ENCODE peak calls at places on chromosomes 3 and 15, in four cellular contexts. One of them, this sample, is unnamed.

GRCh38 chr3:195095704-195096036 is 175.3 kb downstream of the XXYLT1 start:
- DNase-seq in mammary epithelial cell: peak
- DNase-seq in CD8-positive, alpha-beta memory T cell: peak
- DNase-seq in astrocyte of the spinal cord: peak
- DNase-seq in this sample: no peak

GRCh38 chr3:160869825-160870224 is 113.8 kb downstream of the PPM1L start:
- DNase-seq in mammary epithelial cell: peak
- DNase-seq in CD8-positive, alpha-beta memory T cell: no peak
- DNase-seq in astrocyte of the spinal cord: no peak
- DNase-seq in this sample: peak

GRCh38 chr15:31975446-31976229 is 54.7 kb upstream of the CHRNA7 start:
- DNase-seq in mammary epithelial cell: no peak
- DNase-seq in CD8-positive, alpha-beta memory T cell: no peak
- DNase-seq in astrocyte of the spinal cord: no peak
- DNase-seq in this sample: no peak

GRCh38 chr3:159762981-159763465 is 225.6 kb upstream of the IL12A start:
- DNase-seq in mammary epithelial cell: peak
- DNase-seq in CD8-positive, alpha-beta memory T cell: no peak
- DNase-seq in astrocyte of the spinal cord: peak
- DNase-seq in this sample: peak

GRCh38 chr3:69426291-69426690 is 40.4 kb upstream of the FRMD4B start:
- DNase-seq in mammary epithelial cell: no peak
- DNase-seq in CD8-positive, alpha-beta memory T cell: no peak
- DNase-seq in astrocyte of the spinal cord: no peak
- DNase-seq in this sample: no peak

GRCh38 chr15:40578892-40579291 is 9.8 kb downstream of the RPUSD2 start:
- DNase-seq in mammary epithelial cell: no peak
- DNase-seq in CD8-positive, alpha-beta memory T cell: no peak
- DNase-seq in astrocyte of the spinal cord: no peak
- DNase-seq in this sample: no peak

GRCh38 chr3:119637679-119638525 is 22.5 kb downstream of the POPDC2 start:
- DNase-seq in mammary epithelial cell: peak
- DNase-seq in CD8-positive, alpha-beta memory T cell: no peak
- DNase-seq in astrocyte of the spinal cord: peak
- DNase-seq in this sample: peak

GRCh38 chr3:117101697-117102096 is 392.1 kb downstream of the TUSC7 start:
- DNase-seq in mammary epithelial cell: no peak
- DNase-seq in CD8-positive, alpha-beta memory T cell: no peak
- DNase-seq in astrocyte of the spinal cord: no peak
- DNase-seq in this sample: no peak

GRCh38 chr15:56815247-56815646 is 81.9 kb upstream of the ZNF280D start:
- DNase-seq in mammary epithelial cell: peak
- DNase-seq in CD8-positive, alpha-beta memory T cell: no peak
- DNase-seq in astrocyte of the spinal cord: no peak
- DNase-seq in this sample: no peak

GRCh38 chr15:61003683-61004299 is 225.3 kb downstream of the RORA start:
- DNase-seq in mammary epithelial cell: no peak
- DNase-seq in CD8-positive, alpha-beta memory T cell: no peak
- DNase-seq in astrocyte of the spinal cord: no peak
- DNase-seq in this sample: no peak

GRCh38 chr3:168581718-168582332 is 486.1 kb upstream of the GOLIM4 start:
- DNase-seq in mammary epithelial cell: no peak
- DNase-seq in CD8-positive, alpha-beta memory T cell: no peak
- DNase-seq in astrocyte of the spinal cord: no peak
- DNase-seq in this sample: no peak

GRCh38 chr15:68335251-68335650 is 57.7 kb downstream of the FEM1B start:
- DNase-seq in mammary epithelial cell: peak
- DNase-seq in CD8-positive, alpha-beta memory T cell: no peak
- DNase-seq in astrocyte of the spinal cord: no peak
- DNase-seq in this sample: no peak

GRCh38 chr3:38543602-38544001 is 47.5 kb downstream of the EXOG start:
- DNase-seq in mammary epithelial cell: no peak
- DNase-seq in CD8-positive, alpha-beta memory T cell: no peak
- DNase-seq in astrocyte of the spinal cord: no peak
- DNase-seq in this sample: peak

GRCh38 chr3:11329779-11330178 is 57.6 kb downstream of the ATG7 start:
- DNase-seq in mammary epithelial cell: no peak
- DNase-seq in CD8-positive, alpha-beta memory T cell: no peak
- DNase-seq in astrocyte of the spinal cord: no peak
- DNase-seq in this sample: no peak

GRCh38 chr3:30751610-30752299 is 142.7 kb downstream of the GADL1 start:
- DNase-seq in mammary epithelial cell: peak
- DNase-seq in CD8-positive, alpha-beta memory T cell: peak
- DNase-seq in astrocyte of the spinal cord: peak
- DNase-seq in this sample: no peak

GRCh38 chr3:24018784-24019570 is 73.9 kb downstream of the NR1D2 start:
- DNase-seq in mammary epithelial cell: peak
- DNase-seq in CD8-positive, alpha-beta memory T cell: no peak
- DNase-seq in astrocyte of the spinal cord: no peak
- DNase-seq in this sample: no peak

GRCh38 chr3:156727519-156728205 is 53.3 kb downstream of the TIPARP start:
- DNase-seq in mammary epithelial cell: no peak
- DNase-seq in CD8-positive, alpha-beta memory T cell: no peak
- DNase-seq in astrocyte of the spinal cord: no peak
- DNase-seq in this sample: no peak

GRCh38 chr3:193945126-193945525 is 190.8 kb upstream of the HES1 start:
- DNase-seq in mammary epithelial cell: no peak
- DNase-seq in CD8-positive, alpha-beta memory T cell: no peak
- DNase-seq in astrocyte of the spinal cord: no peak
- DNase-seq in this sample: no peak

GRCh38 chr3:183098538-183099025 is 714 bp downstream of the MCCC1 start:
- DNase-seq in mammary epithelial cell: peak
- DNase-seq in CD8-positive, alpha-beta memory T cell: no peak
- DNase-seq in astrocyte of the spinal cord: no peak
- DNase-seq in this sample: no peak

GRCh38 chr15:29143293-29143692 is 126.3 kb downstream of the NSMCE3 start:
- DNase-seq in mammary epithelial cell: no peak
- DNase-seq in CD8-positive, alpha-beta memory T cell: no peak
- DNase-seq in astrocyte of the spinal cord: no peak
- DNase-seq in this sample: no peak

GRCh38 chr15:39310633-39311032 is 270.2 kb upstream of the THBS1 start:
- DNase-seq in mammary epithelial cell: peak
- DNase-seq in CD8-positive, alpha-beta memory T cell: no peak
- DNase-seq in astrocyte of the spinal cord: no peak
- DNase-seq in this sample: no peak

GRCh38 chr3:156553705-156554356 is 1.1 kb downstream of the SSR3 start:
- DNase-seq in mammary epithelial cell: peak
- DNase-seq in CD8-positive, alpha-beta memory T cell: no peak
- DNase-seq in astrocyte of the spinal cord: peak
- DNase-seq in this sample: no peak

GRCh38 chr3:11556851-11557644 is 86.7 kb downstream of the VGLL4 start:
- DNase-seq in mammary epithelial cell: no peak
- DNase-seq in CD8-positive, alpha-beta memory T cell: peak
- DNase-seq in astrocyte of the spinal cord: peak
- DNase-seq in this sample: peak

GRCh38 chr3:14144423-14145075 is 19.7 kb downstream of the TMEM43 start:
- DNase-seq in mammary epithelial cell: peak
- DNase-seq in CD8-positive, alpha-beta memory T cell: peak
- DNase-seq in astrocyte of the spinal cord: peak
- DNase-seq in this sample: peak

GRCh38 chr15:80970658-80971057 is 19.0 kb downstream of the MESD start:
- DNase-seq in mammary epithelial cell: peak
- DNase-seq in CD8-positive, alpha-beta memory T cell: no peak
- DNase-seq in astrocyte of the spinal cord: no peak
- DNase-seq in this sample: no peak

GRCh38 chr3:194109192-194109863 is 26.6 kb upstream of the HES1 start:
- DNase-seq in mammary epithelial cell: no peak
- DNase-seq in CD8-positive, alpha-beta memory T cell: no peak
- DNase-seq in astrocyte of the spinal cord: no peak
- DNase-seq in this sample: no peak

GRCh38 chr3:133883657-133884546 is 11.8 kb downstream of the RAB6B start:
- DNase-seq in mammary epithelial cell: no peak
- DNase-seq in CD8-positive, alpha-beta memory T cell: no peak
- DNase-seq in astrocyte of the spinal cord: no peak
- DNase-seq in this sample: no peak

GRCh38 chr3:146638718-146639117 is 33.6 kb upstream of the PLSCR5 start:
- DNase-seq in mammary epithelial cell: no peak
- DNase-seq in CD8-positive, alpha-beta memory T cell: no peak
- DNase-seq in astrocyte of the spinal cord: no peak
- DNase-seq in this sample: no peak

GRCh38 chr3:55746808-55747413 is 259.8 kb upstream of the WNT5A start:
- DNase-seq in mammary epithelial cell: no peak
- DNase-seq in CD8-positive, alpha-beta memory T cell: no peak
- DNase-seq in astrocyte of the spinal cord: peak
- DNase-seq in this sample: no peak

GRCh38 chr3:32438596-32439344 is 47.1 kb downstream of the CMTM7 start:
- DNase-seq in mammary epithelial cell: no peak
- DNase-seq in CD8-positive, alpha-beta memory T cell: no peak
- DNase-seq in astrocyte of the spinal cord: no peak
- DNase-seq in this sample: no peak
- H3K4me3 ChIP-seq in mammary epithelial cell: no peak
- H3K4me3 ChIP-seq in CD8-positive, alpha-beta memory T cell: no peak
- H3K4me3 ChIP-seq in astrocyte of the spinal cord: no peak
- H3K4me3 ChIP-seq in this sample: no peak

GRCh38 chr15:62895905-62896316 is 146.6 kb upstream of the TPM1 start:
- DNase-seq in mammary epithelial cell: peak
- DNase-seq in CD8-positive, alpha-beta memory T cell: no peak
- DNase-seq in astrocyte of the spinal cord: peak
- DNase-seq in this sample: peak

GRCh38 chr15:62896380-62896866 is 146.1 kb upstream of the TPM1 start:
- DNase-seq in mammary epithelial cell: peak
- DNase-seq in CD8-positive, alpha-beta memory T cell: no peak
- DNase-seq in astrocyte of the spinal cord: no peak
- DNase-seq in this sample: no peak

GRCh38 chr15:62897634-62898033 is 144.9 kb upstream of the TPM1 start:
- DNase-seq in mammary epithelial cell: no peak
- DNase-seq in CD8-positive, alpha-beta memory T cell: no peak
- DNase-seq in astrocyte of the spinal cord: no peak
- DNase-seq in this sample: no peak

GRCh38 chr15:62895139-62895866 is 147.2 kb upstream of the TPM1 start:
- DNase-seq in mammary epithelial cell: peak
- DNase-seq in CD8-positive, alpha-beta memory T cell: no peak
- DNase-seq in astrocyte of the spinal cord: peak
- DNase-seq in this sample: peak

DNA sequence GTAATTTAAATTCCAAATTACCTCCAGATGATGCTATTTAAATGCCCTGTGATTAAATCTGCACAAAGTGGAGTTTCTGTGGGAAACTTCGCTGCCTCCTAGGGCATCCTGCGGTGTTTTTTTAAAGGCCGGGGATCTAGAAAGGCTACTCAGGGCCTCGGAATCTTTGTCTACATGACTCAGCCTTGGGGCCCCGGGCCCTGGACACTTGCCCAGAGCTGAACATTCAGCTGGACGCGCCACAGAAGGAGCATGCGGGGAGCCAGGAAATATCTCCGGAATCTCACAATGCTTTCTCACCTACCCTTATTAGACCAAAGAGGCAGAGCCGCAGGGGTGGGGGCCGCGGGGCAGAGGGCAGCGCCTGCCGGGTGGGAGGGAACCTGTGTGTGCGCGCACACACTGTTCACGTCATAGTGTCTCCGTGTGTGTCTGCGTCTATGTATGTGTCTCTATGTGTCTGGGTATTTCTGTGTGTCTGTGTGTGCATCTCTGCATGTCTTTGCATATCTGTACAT is 145.5 kb upstream of the TPM1 start:
- DNase-seq in mammary epithelial cell: peak
- DNase-seq in CD8-positive, alpha-beta memory T cell: no peak
- DNase-seq in astrocyte of the spinal cord: peak
- DNase-seq in this sample: peak
- H3K4me3 ChIP-seq in mammary epithelial cell: no peak
- H3K4me3 ChIP-seq in CD8-positive, alpha-beta memory T cell: no peak
- H3K4me3 ChIP-seq in astrocyte of the spinal cord: no peak
- H3K4me3 ChIP-seq in this sample: no peak

GRCh38 chr3:176005564-176005963 is 1146.4 kb downstream of the NAALADL2 start:
- DNase-seq in mammary epithelial cell: no peak
- DNase-seq in CD8-positive, alpha-beta memory T cell: no peak
- DNase-seq in astrocyte of the spinal cord: no peak
- DNase-seq in this sample: no peak
- H3K4me3 ChIP-seq in mammary epithelial cell: no peak
- H3K4me3 ChIP-seq in CD8-positive, alpha-beta memory T cell: no peak
- H3K4me3 ChIP-seq in astrocyte of the spinal cord: no peak
- H3K4me3 ChIP-seq in this sample: no peak

GRCh38 chr3:54243262-54243931 is 121.0 kb downstream of the CACNA2D3 start:
- DNase-seq in mammary epithelial cell: no peak
- DNase-seq in CD8-positive, alpha-beta memory T cell: no peak
- DNase-seq in astrocyte of the spinal cord: no peak
- DNase-seq in this sample: no peak
- H3K4me3 ChIP-seq in mammary epithelial cell: no peak
- H3K4me3 ChIP-seq in CD8-positive, alpha-beta memory T cell: no peak
- H3K4me3 ChIP-seq in astrocyte of the spinal cord: no peak
- H3K4me3 ChIP-seq in this sample: no peak

GRCh38 chr15:88637841-88638625 is 783 bp upstream of the ISG20 start:
- DNase-seq in mammary epithelial cell: no peak
- DNase-seq in CD8-positive, alpha-beta memory T cell: no peak
- DNase-seq in astrocyte of the spinal cord: no peak
- DNase-seq in this sample: no peak
- H3K4me3 ChIP-seq in mammary epithelial cell: peak
- H3K4me3 ChIP-seq in CD8-positive, alpha-beta memory T cell: peak
- H3K4me3 ChIP-seq in astrocyte of the spinal cord: peak
- H3K4me3 ChIP-seq in this sample: peak

DNA sequence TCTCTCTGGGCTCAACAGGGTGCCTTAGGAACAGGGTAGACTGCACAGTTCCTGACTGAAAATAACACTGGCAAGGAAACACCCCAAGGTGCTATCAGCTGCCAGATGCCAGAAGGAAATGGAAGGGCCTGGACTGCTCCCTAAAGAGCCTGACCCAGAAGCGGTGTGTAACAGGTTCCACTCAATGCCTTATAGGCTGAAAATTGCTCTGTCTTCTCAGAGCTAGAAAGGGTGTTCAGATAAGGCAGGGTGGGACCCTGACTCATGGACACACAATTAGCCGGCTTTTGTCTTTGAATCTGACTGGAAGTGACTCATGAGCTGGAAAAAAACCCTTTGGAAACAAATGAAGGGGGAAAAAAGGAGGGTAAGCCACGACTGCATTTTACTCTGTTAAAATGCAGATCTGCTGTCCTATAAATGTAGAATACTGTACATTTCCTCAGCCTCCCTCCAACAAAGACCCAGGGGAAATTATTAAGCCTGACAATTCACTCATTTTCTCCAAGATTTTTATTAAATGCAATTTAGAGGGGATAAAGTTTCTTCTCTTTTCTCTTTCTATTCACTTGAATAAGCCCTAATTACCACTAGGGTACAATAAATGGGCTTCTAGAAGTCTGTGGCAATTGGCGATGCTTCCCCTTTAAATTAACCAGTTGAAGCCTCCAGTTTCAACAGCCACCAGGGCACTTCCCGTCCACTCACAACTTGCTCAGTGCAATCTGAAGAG is 160.2 kb upstream of the TBL1XR1 start:
- DNase-seq in mammary epithelial cell: peak
- DNase-seq in CD8-positive, alpha-beta memory T cell: no peak
- DNase-seq in astrocyte of the spinal cord: peak
- DNase-seq in this sample: no peak
- H3K4me3 ChIP-seq in mammary epithelial cell: no peak
- H3K4me3 ChIP-seq in CD8-positive, alpha-beta memory T cell: peak
- H3K4me3 ChIP-seq in astrocyte of the spinal cord: no peak
- H3K4me3 ChIP-seq in this sample: no peak

GRCh38 chr3:153210660-153211059 is 48.6 kb downstream of the RAP2B start:
- DNase-seq in mammary epithelial cell: peak
- DNase-seq in CD8-positive, alpha-beta memory T cell: no peak
- DNase-seq in astrocyte of the spinal cord: no peak
- DNase-seq in this sample: no peak

GRCh38 chr3:153215497-153215896 is 53.5 kb downstream of the RAP2B start:
- DNase-seq in mammary epithelial cell: no peak
- DNase-seq in CD8-positive, alpha-beta memory T cell: no peak
- DNase-seq in astrocyte of the spinal cord: no peak
- DNase-seq in this sample: no peak

GRCh38 chr3:153210116-153210515 is 48.1 kb downstream of the RAP2B start:
- DNase-seq in mammary epithelial cell: peak
- DNase-seq in CD8-positive, alpha-beta memory T cell: peak
- DNase-seq in astrocyte of the spinal cord: peak
- DNase-seq in this sample: no peak

GRCh38 chr3:153209596-153209995 is 47.6 kb downstream of the RAP2B start:
- DNase-seq in mammary epithelial cell: peak
- DNase-seq in CD8-positive, alpha-beta memory T cell: no peak
- DNase-seq in astrocyte of the spinal cord: peak
- DNase-seq in this sample: no peak
- H3K4me3 ChIP-seq in mammary epithelial cell: no peak
- H3K4me3 ChIP-seq in CD8-positive, alpha-beta memory T cell: no peak
- H3K4me3 ChIP-seq in astrocyte of the spinal cord: no peak
- H3K4me3 ChIP-seq in this sample: no peak

This sample was measured in skeletal muscle cell.